ENCODE peak calls at places on chromosomes 12 and 14, in ten cellular contexts. A is left lung, G is endothelial cell, F is A549, T is stomach, Y is neural progenitor cell, K is astrocyte of the spinal cord, H is endothelial cell of umbilical vein, C is pancreas, Q is cardiac muscle cell. X is an unnamed sample.

GRCh38 chr14:65277027-65277426 is 135.5 kb upstream of the FUT8 start:
- DNase-seq in A (no peak), G (no peak), F (no peak), T (no peak), Y (no peak), K (no peak), H (no peak), C (no peak), Q (no peak), X (no peak)

GRCh38 chr14:62745496-62745895 is 299.8 kb downstream of the KCNH5 start:
- DNase-seq in A (no peak), G (no peak), F (no peak), T (no peak), Y (no peak), K (no peak), H (no peak), C (no peak), Q (no peak), X (no peak)

GRCh38 chr12:27896419-27896990 is 76.0 kb downstream of the PTHLH start:
- DNase-seq in A (no peak), G (no peak), F (no peak), T (no peak), Y (no peak), K (no peak), H (no peak), C (no peak), Q (no peak), X (no peak)

GRCh38 chr14:52473557-52473956 is 78.7 kb downstream of the TXNDC16 start:
- DNase-seq in A (no peak), G (no peak), F (no peak), T (no peak), Y (peak; percentile 12), K (peak; percentile 62), H (peak; percentile 43), C (no peak), Q (peak; percentile 63), X (peak; percentile 4)

GRCh38 chr14:29821665-29822429 is 105.8 kb downstream of the PRKD1 start:
- DNase-seq in A (no peak), G (no peak), F (no peak), T (no peak), Y (no peak), K (no peak), H (no peak), C (no peak), Q (peak; percentile 32), X (no peak)

GRCh38 chr14:26444745-26445144 is 153.1 kb downstream of the NOVA1 start:
- DNase-seq in A (no peak), G (peak; percentile 29), F (no peak), T (no peak), Y (peak; percentile 82), K (peak; percentile 21), H (peak; percentile 29), C (no peak), Q (peak; percentile 37), X (no peak)

GRCh38 chr12:106873983-106874382 is 81.7 kb upstream of the TMEM263 start:
- DNase-seq in A (no peak), G (no peak), F (no peak), T (no peak), Y (no peak), K (no peak), H (no peak), C (no peak), Q (no peak), X (no peak)

GRCh38 chr12:54612216-54612750 is 22.4 kb downstream of the LACRT start:
- DNase-seq in A (no peak), G (no peak), F (no peak), T (no peak), Y (no peak), K (no peak), H (no peak), C (no peak), Q (no peak), X (no peak)

GRCh38 chr14:52871606-52872005 is 79.2 kb downstream of the FERMT2 start:
- DNase-seq in A (no peak), G (no peak), F (no peak), T (no peak), Y (no peak), K (no peak), H (no peak), C (no peak), Q (no peak), X (no peak)

GRCh38 chr14:39731912-39732311 is 299.7 kb upstream of the FBXO33 start:
- DNase-seq in A (no peak), G (no peak), F (no peak), T (no peak), Y (no peak), K (no peak), H (no peak), C (no peak), Q (no peak), X (no peak)
- TF ChIP-seq CTCF in A (no peak), G (no peak), F (no peak), T (no peak), Y (peak; percentile 33), K (peak; percentile 20), H (no peak), C (no peak), Q (no peak), X (no peak)

DNA sequence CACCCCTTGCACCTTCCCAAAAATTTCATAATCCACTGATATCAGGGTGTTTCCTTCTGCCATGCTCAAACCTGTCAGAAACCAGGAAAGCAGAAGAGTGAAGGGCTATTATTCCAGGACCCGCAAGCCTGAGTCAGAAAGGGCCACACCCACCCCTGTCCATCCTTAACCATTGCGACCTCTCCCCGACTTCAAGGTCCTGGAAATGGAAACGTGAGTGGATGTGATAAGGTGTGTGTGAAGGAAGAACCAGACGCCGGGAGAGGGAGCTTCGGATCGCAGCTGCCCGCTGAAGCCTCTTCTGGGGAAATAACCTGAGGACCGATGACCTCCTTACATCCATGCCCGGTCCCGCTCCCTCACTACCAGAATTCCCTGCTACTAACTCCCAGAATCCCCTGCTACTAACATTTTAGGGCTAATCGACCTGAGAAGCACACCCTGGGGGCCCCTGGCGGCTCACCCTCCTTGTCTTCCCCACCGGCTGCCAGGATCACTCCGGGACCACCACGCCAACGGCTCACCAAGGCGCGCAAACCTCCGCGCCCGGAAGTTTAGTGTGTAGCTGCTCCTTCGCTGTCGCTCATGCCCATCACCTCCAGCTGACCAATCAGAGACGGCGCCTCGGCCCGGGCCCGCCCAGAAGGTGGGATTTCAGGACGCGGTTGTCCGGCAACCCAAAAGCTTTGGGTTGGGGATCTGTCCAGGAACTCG is at the start of gene ACYP1:
- DNase-seq in A (peak; percentile 95), G (peak; percentile 93), F (peak; percentile 83), T (peak; percentile 95), Y (peak; percentile 95), K (peak; percentile 89), H (peak; percentile 93), C (peak; percentile 96), Q (peak; percentile 91), X (peak; percentile 95)
- TF ChIP-seq CTCF in A (no peak), G (no peak), F (no peak), T (no peak), Y (peak; percentile 15), K (no peak), H (no peak), C (no peak), Q (no peak), X (no peak)

DNA sequence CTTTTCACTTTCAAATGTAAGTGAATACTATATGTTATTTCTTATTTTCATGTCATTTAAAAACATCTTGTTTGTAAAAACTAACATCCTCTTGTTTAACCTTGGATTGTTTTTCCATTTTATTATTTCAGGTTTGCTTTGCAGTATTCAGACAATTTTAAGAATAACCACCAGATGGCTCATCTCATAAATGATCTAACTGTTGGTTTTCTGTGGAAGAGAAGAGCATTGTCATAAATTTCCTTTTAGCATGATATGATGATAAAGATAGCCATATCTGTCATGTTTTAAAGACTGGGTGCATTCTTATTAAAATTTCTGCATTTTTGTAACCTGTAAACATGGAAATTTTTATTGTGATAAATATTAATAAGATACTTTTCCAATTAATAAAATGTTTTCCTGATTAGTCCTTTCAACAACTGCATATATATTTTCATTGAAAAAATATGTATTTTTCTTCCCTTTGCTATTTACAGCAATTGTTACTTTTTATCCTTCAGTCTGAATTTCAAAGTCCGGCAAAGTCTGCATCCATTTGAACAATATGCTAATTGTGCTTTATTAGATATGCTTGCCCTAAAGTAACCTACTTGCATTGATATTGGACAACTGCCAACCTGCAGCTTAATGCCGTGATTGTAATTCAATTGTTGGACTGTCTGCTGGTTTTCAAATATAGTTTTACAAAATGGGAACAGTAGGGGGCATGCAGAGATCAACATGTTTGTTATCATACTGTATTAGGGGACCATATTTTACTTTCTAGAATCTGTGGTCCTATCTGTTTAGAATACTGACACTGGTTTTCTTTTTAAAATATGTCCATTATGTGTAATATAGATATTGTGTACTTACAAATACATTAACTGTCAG is 163.4 kb downstream of the GARIN6 start:
- DNase-seq in A (no peak), G (no peak), F (peak; percentile 20), T (no peak), Y (no peak), K (peak; percentile 24), H (peak; percentile 57), C (no peak), Q (peak; percentile 42), X (peak; percentile 51)
- TF ChIP-seq CTCF in A (peak; percentile 18), G (peak; percentile 39), F (peak; percentile 41), T (no peak), Y (peak; percentile 44), K (peak; percentile 31), H (no peak), C (no peak), Q (peak; percentile 35), X (no peak)

DNA sequence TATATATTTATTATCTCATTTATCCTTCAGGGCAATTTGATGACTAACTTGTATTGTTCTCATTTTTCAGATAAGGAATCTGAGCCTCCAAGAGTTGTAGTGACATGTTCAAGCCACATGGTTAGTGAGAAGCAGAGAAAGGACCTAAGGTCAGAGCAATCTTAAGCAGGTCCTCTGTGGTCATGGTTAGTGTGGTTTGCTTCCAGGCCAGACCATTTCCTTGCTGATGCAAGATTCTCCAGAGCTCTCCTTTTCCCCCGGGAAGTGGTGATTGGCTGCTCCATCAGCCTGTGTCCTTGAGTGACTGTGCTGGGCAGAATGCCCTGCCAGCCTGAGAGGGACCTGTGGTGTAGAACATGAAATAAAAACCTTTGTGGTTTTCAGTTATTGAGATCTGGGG is 141.3 kb downstream of the KTN1 start:
- DNase-seq in A (no peak), G (no peak), F (no peak), T (no peak), Y (no peak), K (peak; percentile 95), H (peak; percentile 60), C (no peak), Q (peak; percentile 96), X (peak; percentile 55)
- TF ChIP-seq CTCF in A (no peak), G (no peak), F (no peak), T (no peak), Y (no peak), K (no peak), H (no peak), C (no peak), Q (peak; percentile 22), X (no peak)

GRCh38 chr14:75518625-75519024 is 3.6 kb upstream of the BATF start:
- DNase-seq in A (no peak), G (peak; percentile 57), F (no peak), T (no peak), Y (peak; percentile 66), K (no peak), H (peak; percentile 23), C (no peak), Q (peak; percentile 28), X (no peak)
- TF ChIP-seq CTCF in A (no peak), G (peak; percentile 64), F (peak; percentile 31), T (no peak), Y (peak; percentile 60), K (peak; percentile 32), H (peak; percentile 49), C (no peak), Q (peak; percentile 42), X (no peak)